ENCODE peak calls at places on chromosomes 5 and 9, in four cellular contexts. U is SW 1271; H is pancreas; V is stimulated activated CD4-positive, alpha-beta T cell treated with anti-CD3 and anti-CD28 coated beads, Interleukin-4, amount 100 ng/mL, for 24 hours. C is an unnamed sample.

GRCh38 chr5:83368317-83368716 is 103.2 kb upstream of the VCAN start:
- DNase-seq in U (no peak), H (no peak), V (no peak), C (peak; percentile 26)

GRCh38 chr5:181188700-181189362 is 16.2 kb downstream of the TRIM7 start:
- DNase-seq in V (peak; percentile 83), U (no peak), H (peak; percentile 90), C (peak; percentile 71)

GRCh38 chr5:76483433-76483832 is 80.3 kb downstream of the IQGAP2 start:
- DNase-seq in U (no peak), V (no peak), H (no peak), C (no peak)

GRCh38 chr9:113570106-113570505 is 106.6 kb downstream of the RGS3 start:
- DNase-seq in U (no peak), H (peak; percentile 4), V (no peak), C (no peak)

GRCh38 chr9:133210202-133210532 is 1.1 kb upstream of the OBP2B start:
- DNase-seq in U (no peak), H (no peak), V (no peak), C (peak; percentile 8)

GRCh38 chr9:9552665-9553064 is 1060.1 kb downstream of the PTPRD start:
- DNase-seq in V (no peak), U (no peak), H (no peak), C (no peak)

GRCh38 chr5:93578813-93579560 is 2.0 kb downstream of the NR2F1-AS1 start:
- DNase-seq in H (no peak), U (no peak), V (no peak), C (no peak)

GRCh38 chr5:172602712-172603289 is 38.3 kb upstream of the NEURL1B start:
- DNase-seq in H (no peak), U (no peak), V (no peak), C (no peak)

GRCh38 chr5:1882337-1883119 is at the start of gene IRX4:
- DNase-seq in H (no peak), U (no peak), V (no peak), C (peak; percentile 42)

GRCh38 chr5:177194278-177194677 is 60.7 kb downstream of the NSD1 start:
- DNase-seq in U (peak; percentile 99), H (no peak), V (no peak), C (peak; percentile 81)

GRCh38 chr5:167452186-167452585 is 839.3 kb upstream of the WWC1 start:
- DNase-seq in U (no peak), V (no peak), H (no peak), C (no peak)

GRCh38 chr5:62029303-62029702 is 276.7 kb upstream of the KIF2A start:
- DNase-seq in V (no peak), U (peak; percentile 37), H (no peak), C (no peak)

GRCh38 chr9:110208031-110208430 is at the start of gene C9orf152:
- DNase-seq in V (no peak), U (no peak), H (peak; percentile 76), C (no peak)

GRCh38 chr9:122941560-122942234 is 877 bp downstream of the RABGAP1 start:
- DNase-seq in H (no peak), U (peak; percentile 54), V (no peak), C (no peak)

GRCh38 chr9:13386935-13387667 is 107.6 kb upstream of the MPDZ start:
- DNase-seq in U (no peak), V (no peak), H (no peak), C (no peak)

GRCh38 chr9:6956796-6957355 is 199.1 kb downstream of the KDM4C start:
- DNase-seq in V (no peak), H (no peak), U (no peak), C (no peak)

GRCh38 chr5:114377050-114377844 is 15.4 kb downstream of the KCNN2 start:
- DNase-seq in U (no peak), V (no peak), H (no peak), C (no peak)

GRCh38 chr5:103256178-103256577 is 2.4 kb upstream of the MACIR start:
- DNase-seq in V (no peak), U (no peak), H (peak; percentile 22), C (no peak)

GRCh38 chr9:130023147-130023787 is 19.7 kb downstream of the FNBP1 start:
- DNase-seq in H (no peak), U (no peak), V (no peak), C (no peak)

GRCh38 chr9:33614001-33614687 is 90.1 kb downstream of the ANKRD18B start:
- DNase-seq in H (no peak), V (no peak), U (no peak), C (no peak)

GRCh38 chr9:5949103-5949699 is 58.5 kb downstream of the MLANA start:
- DNase-seq in H (no peak), U (no peak), V (no peak), C (no peak)

GRCh38 chr5:139565411-139566305 is 4.5 kb downstream of the UBE2D2 start:
- DNase-seq in V (peak; percentile 26), H (no peak), U (no peak), C (no peak)

GRCh38 chr5:84478603-84479002 is 93.9 kb upstream of the EDIL3 start:
- DNase-seq in V (no peak), U (no peak), H (no peak), C (no peak)

GRCh38 chr5:39566891-39567290 is 142.1 kb upstream of the DAB2 start:
- DNase-seq in V (no peak), U (no peak), H (no peak), C (no peak)

GRCh38 chr5:67240846-67241245 is 44.2 kb upstream of the CD180 start:
- DNase-seq in U (no peak), V (no peak), H (no peak), C (no peak)

C was measured in HCT116.